ENCODE peak calls at places on chromosome 19, in six cellular contexts. K, H, B, C, M and E are unnamed samples.

GRCh38 chr19:36489920-36490415 is 607 bp upstream of the ZNF566 start:
- DNase-seq in K (peak), B (peak), M (no peak), H (no peak), C (no peak), E (no peak)

GRCh38 chr19:588093-588742 is 1.5 kb upstream of the HCN2 start:
- DNase-seq in K (peak), B (peak), M (peak), C (peak), H (peak), E (peak)

GRCh38 chr19:18833849-18834643 is 2.3 kb downstream of the UPF1 start:
- DNase-seq in M (no peak), H (no peak), K (no peak), B (no peak), C (no peak), E (no peak)

GRCh38 chr19:7986321-7987083 is 18.9 kb downstream of the ELAVL1 start:
- DNase-seq in M (no peak), H (no peak), C (no peak), B (no peak), K (no peak), E (no peak)

GRCh38 chr19:33098023-33098652 is 17.2 kb downstream of the GPATCH1 start:
- DNase-seq in K (no peak), H (no peak), M (no peak), C (no peak), B (no peak), E (no peak)

GRCh38 chr19:42577016-42577415 is 17.7 kb downstream of the CEACAM8 start:
- DNase-seq in C (no peak), B (no peak), M (no peak), K (no peak), H (no peak), E (no peak)

GRCh38 chr19:54364775-54365257 is at the start of gene LAIR1:
- DNase-seq in H (peak), B (no peak), K (peak), C (no peak), M (no peak), E (peak)

GRCh38 chr19:10896851-10897526 is 25.6 kb downstream of the CARM1 start:
- DNase-seq in H (no peak), M (no peak), B (no peak), C (no peak), K (no peak), E (no peak)

GRCh38 chr19:18167975-18168645 is 5.5 kb upstream of the IFI30 start:
- DNase-seq in M (no peak), H (peak), K (peak), B (peak), C (no peak), E (peak)

GRCh38 chr19:16470911-16471811 is 609 bp downstream of the EPS15L1 start:
- DNase-seq in B (no peak), K (peak), H (peak), C (no peak), M (peak), E (no peak)

GRCh38 chr19:31140717-31141116 is 208.5 kb downstream of the TSHZ3 start:
- DNase-seq in K (no peak), M (no peak), B (no peak), H (no peak), C (no peak), E (no peak)

GRCh38 chr19:36573948-36574726 is 1.0 kb upstream of the ZNF529 start:
- DNase-seq in K (no peak), M (no peak), C (no peak), B (no peak), H (no peak), E (no peak)

GRCh38 chr19:3024509-3024869 is 4.6 kb downstream of the TLE2 start:
- DNase-seq in K (no peak), C (no peak), H (no peak), M (no peak), B (no peak), E (no peak)

GRCh38 chr19:41699968-41700323 is 8.5 kb upstream of the CEACAM5 start:
- DNase-seq in H (no peak), K (no peak), C (no peak), M (no peak), B (no peak), E (no peak)

GRCh38 chr19:3108775-3109174 is 14.6 kb downstream of the GNA11 start:
- DNase-seq in B (peak), C (peak), H (peak), M (no peak), K (peak), E (peak)

GRCh38 chr19:43489310-43489709 is 15.2 kb downstream of the PHLDB3 start:
- DNase-seq in K (no peak), M (no peak), C (no peak), B (no peak), H (no peak), E (no peak)

GRCh38 chr19:18611327-18612050 is 1.2 kb upstream of the TMEM59L start:
- DNase-seq in C (no peak), B (no peak), K (no peak), M (no peak), H (no peak), E (no peak)

GRCh38 chr19:33063356-33064116 is 1.2 kb downstream of the RHPN2 start:
- DNase-seq in K (no peak), H (peak), C (no peak), B (no peak), M (no peak), E (no peak)

GRCh38 chr19:50344661-50345318 is 15.6 kb upstream of the KCNC3 start:
- DNase-seq in B (no peak), M (no peak), H (no peak), K (no peak), C (no peak), E (no peak)

GRCh38 chr19:55477905-55478304 is 1.5 kb downstream of the ZNF628 start:
- DNase-seq in K (no peak), H (no peak), M (no peak), C (no peak), B (no peak), E (no peak)